ENCODE peak calls at places on chromosomes 7 and 10, in four cellular contexts. N is AG04449, O is dorsolateral prefrontal cortex, A is fibroblast of the aortic adventitia. Z is an unnamed sample.

GRCh38 chr10:96235326-96236089 is 35.9 kb downstream of the BLNK start:
- DNase-seq in N (no peak), O (no peak), A (no peak), Z (no peak)

GRCh38 chr10:69758310-69758728 is 43.4 kb upstream of the COL13A1 start:
- DNase-seq in O (no peak), N (no peak), A (no peak), Z (no peak)

GRCh38 chr7:43496596-43496995 is 86.3 kb upstream of the STK17A start:
- DNase-seq in A (no peak), O (no peak), N (no peak), Z (no peak)

GRCh38 chr7:72409638-72410015 is 2.5 kb downstream of the CALN1 start:
- DNase-seq in N (no peak), A (no peak), O (no peak), Z (no peak)

GRCh38 chr7:27179503-27180430 is 5.3 kb downstream of the HOXA11 start:
- DNase-seq in O (no peak), N (no peak), A (peak; percentile 52), Z (peak; percentile 26)

GRCh38 chr10:103491729-103492364 is 1.7 kb upstream of the NEURL1 start:
- DNase-seq in N (peak; percentile 92), A (peak; percentile 89), O (no peak), Z (peak; percentile 96)

GRCh38 chr10:77620731-77621130 is 16.9 kb downstream of the KCNMA1 start:
- DNase-seq in N (no peak), A (no peak), O (no peak), Z (no peak)

GRCh38 chr10:3173173-3173878 is 744 bp upstream of the PITRM1 start:
- DNase-seq in O (no peak), N (no peak), A (no peak), Z (no peak)

GRCh38 chr10:125154529-125154928 is 5.8 kb downstream of the CTBP2 start:
- DNase-seq in O (no peak), N (no peak), A (no peak), Z (no peak)

GRCh38 chr10:16742165-16742960 is 74.9 kb downstream of the RSU1 start:
- DNase-seq in O (no peak), A (no peak), N (no peak), Z (no peak)

GRCh38 chr10:16297069-16297468 is 139.7 kb upstream of the PTER start:
- DNase-seq in N (no peak), O (no peak), A (no peak), Z (no peak)

GRCh38 chr10:100020161-100020882 is 10.6 kb upstream of the DNMBP start:
- DNase-seq in N (no peak), O (no peak), A (no peak), Z (no peak)

GRCh38 chr10:62584216-62584615 is 210.0 kb downstream of the ZNF365 start:
- DNase-seq in A (peak; percentile 95), O (no peak), N (peak; percentile 99), Z (peak; percentile 99)

GRCh38 chr7:152103066-152103465 is 77.6 kb downstream of the GALNT11 start:
- DNase-seq in O (no peak), A (no peak), N (no peak), Z (no peak)

GRCh38 chr10:51879238-51879637 is 179.8 kb upstream of the CSTF2T start:
- DNase-seq in O (no peak), A (peak; percentile 99), N (peak; percentile 100), Z (peak; percentile 99)

GRCh38 chr7:93030605-93031225 is 87.1 kb downstream of the SAMD9 start:
- DNase-seq in N (no peak), O (no peak), A (peak; percentile 23), Z (no peak)

GRCh38 chr7:7237978-7238267 is 55.6 kb downstream of the C1GALT1 start:
- DNase-seq in O (no peak), N (no peak), A (no peak), Z (no peak)

GRCh38 chr7:26090927-26091519 is 61.0 kb upstream of the NFE2L3 start:
- DNase-seq in A (peak; percentile 81), N (peak; percentile 26), O (no peak), Z (peak; percentile 88)

GRCh38 chr7:154832557-154833138 is 170.3 kb downstream of the PAXIP1 start:
- DNase-seq in N (no peak), O (no peak), A (no peak), Z (no peak)

GRCh38 chr10:101709359-101710063 is 14.5 kb upstream of the FBXW4 start:
- DNase-seq in N (no peak), A (no peak), O (no peak), Z (peak; percentile 4)

GRCh38 chr7:43888983-43889945 is 17.1 kb downstream of the URGCP start:
- DNase-seq in O (no peak), A (no peak), N (no peak), Z (no peak)

GRCh38 chr7:40700653-40701475 is 566.1 kb downstream of the SUGCT start:
- DNase-seq in N (no peak), O (no peak), A (no peak), Z (no peak)

GRCh38 chr7:45593121-45593541 is 19.0 kb downstream of the ADCY1 start:
- DNase-seq in N (no peak), O (no peak), A (no peak), Z (no peak)

GRCh38 chr7:11261470-11261869 is 287.8 kb downstream of the PHF14 start:
- DNase-seq in O (no peak), A (no peak), N (no peak), Z (no peak)

GRCh38 chr7:40800771-40801170 is 666.0 kb downstream of the SUGCT start:
- DNase-seq in O (no peak), N (no peak), A (no peak), Z (no peak)

GRCh38 chr10:59181668-59182067 is 5.2 kb downstream of the PHYHIPL start:
- DNase-seq in N (peak; percentile 1), A (peak; percentile 72), O (no peak), Z (peak; percentile 87)

GRCh38 chr10:10687751-10688150 is 329.9 kb upstream of the CELF2 start:
- DNase-seq in O (no peak), N (no peak), A (no peak), Z (no peak)

GRCh38 chr7:17998692-17999091 is 29.0 kb downstream of the PRPS1L1 start:
- DNase-seq in O (no peak), N (no peak), A (no peak), Z (no peak)

GRCh38 chr10:51642591-51642990 is 56.8 kb downstream of the CSTF2T start:
- DNase-seq in A (no peak), N (no peak), O (no peak), Z (no peak)

GRCh38 chr10:5155951-5156350 is 29.0 kb downstream of the AKR1C8 start:
- DNase-seq in N (no peak), A (no peak), O (no peak), Z (no peak)

GRCh38 chr7:155739538-155740140 is 72.6 kb downstream of the SHH start:
- DNase-seq in O (no peak), N (no peak), A (no peak), Z (no peak)

GRCh38 chr10:74189999-74190421 is 39.0 kb downstream of the ADK start:
- DNase-seq in O (no peak), A (peak; percentile 90), N (peak; percentile 91), Z (peak; percentile 94)

GRCh38 chr10:108303149-108303548 is 1138.6 kb upstream of the SORCS1 start:
- DNase-seq in N (no peak), A (peak; percentile 2), O (no peak), Z (no peak)

GRCh38 chr7:130369110-130369711 is 11.1 kb upstream of the CPA1 start:
- DNase-seq in N (no peak), O (no peak), A (peak; percentile 78), Z (peak; percentile 90)

GRCh38 chr7:82629583-82629982 is 186.0 kb upstream of the CACNA2D1 start:
- DNase-seq in N (no peak), A (no peak), O (no peak), Z (peak; percentile 34)

GRCh38 chr7:22357311-22358175 is 589 bp upstream of the RAPGEF5 start:
- DNase-seq in A (peak; percentile 52), O (no peak), N (no peak), Z (no peak)

GRCh38 chr10:43403911-43404674 is 4.9 kb downstream of the HNRNPF start:
- DNase-seq in N (no peak), O (no peak), A (no peak), Z (no peak)

GRCh38 chr10:76297787-76298281 is 866.4 kb downstream of the LRMDA start:
- DNase-seq in N (no peak), A (no peak), O (no peak), Z (no peak)

GRCh38 chr10:128843972-128844371 is 623.1 kb upstream of the MGMT start:
- DNase-seq in A (no peak), N (no peak), O (no peak), Z (no peak)

GRCh38 chr10:12902135-12902572 is 99.4 kb downstream of the CCDC3 start:
- DNase-seq in O (no peak), N (no peak), A (peak; percentile 77), Z (peak; percentile 82)

GRCh38 chr7:8991159-8991558 is 557.8 kb downstream of the NXPH1 start:
- DNase-seq in N (no peak), O (no peak), A (no peak), Z (no peak)
- TF ChIP-seq CTCF in N (no peak), O (no peak), A (no peak), Z (no peak)

GRCh38 chr10:35194906-35195305 is 68.3 kb downstream of the CREM start:
- DNase-seq in O (no peak), A (peak; percentile 74), N (no peak), Z (peak; percentile 61)
- H3K4me3 ChIP-seq in O (peak overlapping the region; percentile 53), A (peak overlapping the region; percentile 58), N (no peak overlapping the region), Z (peak overlapping the region; percentile 60)

DNA sequence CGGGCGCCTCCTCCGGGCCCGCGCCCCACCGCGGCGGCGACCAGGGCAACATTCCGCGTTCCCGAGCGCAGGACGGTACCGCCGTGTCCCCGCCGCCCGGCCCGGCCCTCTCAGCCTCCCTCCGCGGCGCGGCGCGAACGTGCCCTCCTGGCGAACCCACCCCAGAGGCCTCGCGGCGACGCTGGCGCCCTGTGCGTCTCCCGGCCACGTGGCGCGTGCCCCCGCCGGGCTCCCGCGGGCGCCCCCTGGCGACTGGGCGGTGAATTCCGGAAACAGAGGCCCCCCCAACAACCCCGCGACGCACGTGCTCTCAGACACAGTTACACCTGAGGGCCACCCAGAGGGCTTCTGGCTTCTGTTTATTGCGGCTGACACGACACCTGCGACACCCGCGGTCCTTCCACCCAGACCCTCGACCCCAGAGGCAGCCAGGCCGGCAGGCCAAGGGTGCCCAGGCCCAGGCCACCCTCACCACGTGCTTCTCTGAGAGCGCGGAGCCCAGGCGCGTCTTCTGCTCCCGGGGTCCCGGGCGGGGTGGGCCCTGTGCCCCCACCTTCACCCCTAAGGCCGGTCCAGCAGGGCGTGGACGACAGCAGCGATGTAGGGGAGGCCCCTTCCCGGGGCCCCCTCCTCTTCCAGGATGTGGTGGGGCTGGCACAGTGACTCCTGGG is at the start of gene SAP25:
- DNase-seq in A (no peak), O (no peak), N (no peak), Z (no peak)
- TF ChIP-seq CTCF in A (no peak), O (no peak), N (peak; percentile 1), Z (peak; percentile 7)

GRCh38 chr10:92239600-92240288 is 51.1 kb downstream of the CPEB3 start:
- DNase-seq in O (peak; percentile 55), A (peak; percentile 27), N (no peak), Z (peak; percentile 23)

GRCh38 chr10:92239185-92239599 is 51.7 kb downstream of the CPEB3 start:
- DNase-seq in O (no peak), N (no peak), A (no peak), Z (peak; percentile 17)

GRCh38 chr10:92240289-92241157 is 50.4 kb downstream of the CPEB3 start:
- DNase-seq in A (peak; percentile 73), O (no peak), N (no peak), Z (peak; percentile 79)

GRCh38 chr10:92238586-92239098 is 52.2 kb downstream of the CPEB3 start:
- DNase-seq in A (peak; percentile 87), N (no peak), O (no peak), Z (peak; percentile 84)

GRCh38 chr10:92238062-92238585 is 52.8 kb downstream of the CPEB3 start:
- DNase-seq in O (no peak), N (no peak), A (no peak), Z (peak; percentile 24)
- H3K4me3 ChIP-seq in O (peak overlapping the region; percentile 72), N (no peak overlapping the region), A (peak overlapping the region; percentile 84), Z (peak overlapping the region; percentile 73)

Z was measured in choroid plexus epithelial cell.